ENCODE peak calls at places on chromosome 1, in nine cellular contexts. D, T, J, F, X, O, M, Z and H are unnamed samples. For H3K9me3 and H3K4me1, the result is how much of the 10 kb centered on the place peaks cover.

GRCh38 chr1:11520531-11521233 is 41.7 kb downstream of the DISP3 start:
- DNase-seq in J (no peak), Z (no peak), O (no peak), X (no peak), T (no peak), D (no peak), F (no peak), M (peak), H (no peak)

GRCh38 chr1:181033128-181033798 is 520 bp upstream of the MR1 start:
- DNase-seq in J (peak), O (peak), T (peak), Z (no peak), X (no peak), D (peak), F (peak), M (no peak), H (peak)

GRCh38 chr1:28415246-28415645 is 45.7 kb downstream of the PHACTR4 start:
- DNase-seq in X (no peak), O (no peak), J (no peak), M (no peak), Z (no peak), D (no peak), F (no peak), T (no peak), H (no peak)

GRCh38 chr1:198492872-198493271 is 47.6 kb downstream of the ATP6V1G3 start:
- DNase-seq in M (no peak), T (peak), D (no peak), Z (no peak), J (no peak), X (no peak), F (no peak), O (peak), H (no peak)

GRCh38 chr1:54867717-54868057 is 19.3 kb downstream of the DHCR24 start:
- DNase-seq in M (no peak), J (no peak), X (no peak), F (no peak), O (no peak), T (no peak), D (no peak), Z (no peak), H (no peak)

GRCh38 chr1:22500058-22500457 is 48.4 kb downstream of the ZBTB40 start:
- DNase-seq in D (no peak), J (no peak), M (no peak), T (no peak), O (no peak), Z (no peak), F (no peak), X (no peak), H (no peak)

GRCh38 chr1:220879509-220880366 is 495 bp downstream of the HLX start:
- DNase-seq in F (peak), M (no peak), O (peak), X (peak), T (peak), Z (peak), J (no peak), D (no peak), H (no peak)

GRCh38 chr1:178284059-178284458 is 190.2 kb downstream of the RASAL2 start:
- DNase-seq in J (no peak), D (no peak), T (no peak), X (no peak), Z (no peak), F (no peak), M (no peak), O (no peak), H (no peak)

GRCh38 chr1:81936838-81937237 is 136.1 kb downstream of the ADGRL2 start:
- DNase-seq in X (no peak), D (no peak), F (no peak), Z (no peak), J (no peak), O (no peak), M (no peak), T (no peak), H (no peak)

GRCh38 chr1:173195596-173196088 is 11.5 kb downstream of the TNFSF4 start:
- DNase-seq in D (no peak), T (no peak), M (no peak), O (no peak), F (no peak), J (no peak), X (no peak), Z (no peak), H (no peak)

GRCh38 chr1:215860833-215861232 is 293.7 kb downstream of the KCTD3 start:
- DNase-seq in Z (no peak), F (no peak), M (no peak), J (no peak), D (no peak), O (no peak), X (no peak), T (no peak), H (no peak)

GRCh38 chr1:10078494-10078893 is 45.7 kb downstream of the UBE4B start:
- DNase-seq in D (no peak), T (no peak), Z (no peak), X (no peak), J (no peak), O (no peak), M (no peak), F (no peak), H (no peak)

GRCh38 chr1:184520343-184520742 is 133.5 kb downstream of the C1orf21 start:
- DNase-seq in Z (no peak), O (no peak), X (no peak), T (no peak), M (no peak), F (no peak), J (no peak), D (no peak), H (no peak)

GRCh38 chr1:202691846-202692245 is 18.4 kb downstream of the SYT2 start:
- DNase-seq in D (no peak), F (no peak), M (no peak), Z (no peak), J (no peak), O (no peak), X (no peak), T (no peak), H (no peak)

GRCh38 chr1:34113362-34113761 is 51.7 kb downstream of the CSMD2 start:
- DNase-seq in T (no peak), O (no peak), F (no peak), Z (no peak), M (no peak), D (peak), X (peak), J (no peak), H (no peak)

GRCh38 chr1:210214573-210215409 is 17.8 kb upstream of the SERTAD4 start:
- DNase-seq in J (no peak), O (no peak), T (no peak), F (no peak), Z (no peak), M (no peak), X (no peak), D (no peak), H (no peak)

GRCh38 chr1:61387829-61388228 is 305.5 kb downstream of the NFIA start:
- DNase-seq in M (no peak), T (no peak), X (no peak), J (no peak), Z (no peak), O (no peak), D (no peak), F (no peak), H (no peak)

GRCh38 chr1:171434717-171435346 is 50.5 kb upstream of the PRRC2C start:
- DNase-seq in T (peak), F (no peak), J (no peak), O (peak), X (no peak), D (no peak), Z (no peak), M (peak), H (peak)

GRCh38 chr1:65174585-65174984 is 26.6 kb downstream of the AK4 start:
- DNase-seq in F (peak), M (peak), D (peak), T (peak), X (no peak), Z (peak), O (peak), J (no peak), H (no peak)

GRCh38 chr1:34129630-34130029 is 35.4 kb downstream of the CSMD2 start:
- DNase-seq in M (no peak), O (no peak), X (no peak), Z (no peak), T (no peak), F (no peak), J (no peak), D (no peak), H (no peak)

GRCh38 chr1:240820816-240821215 is 208.9 kb upstream of the GREM2 start:
- DNase-seq in X (no peak), M (no peak), D (no peak), Z (no peak), J (no peak), O (no peak), F (no peak), T (no peak), H (no peak)

DNA sequence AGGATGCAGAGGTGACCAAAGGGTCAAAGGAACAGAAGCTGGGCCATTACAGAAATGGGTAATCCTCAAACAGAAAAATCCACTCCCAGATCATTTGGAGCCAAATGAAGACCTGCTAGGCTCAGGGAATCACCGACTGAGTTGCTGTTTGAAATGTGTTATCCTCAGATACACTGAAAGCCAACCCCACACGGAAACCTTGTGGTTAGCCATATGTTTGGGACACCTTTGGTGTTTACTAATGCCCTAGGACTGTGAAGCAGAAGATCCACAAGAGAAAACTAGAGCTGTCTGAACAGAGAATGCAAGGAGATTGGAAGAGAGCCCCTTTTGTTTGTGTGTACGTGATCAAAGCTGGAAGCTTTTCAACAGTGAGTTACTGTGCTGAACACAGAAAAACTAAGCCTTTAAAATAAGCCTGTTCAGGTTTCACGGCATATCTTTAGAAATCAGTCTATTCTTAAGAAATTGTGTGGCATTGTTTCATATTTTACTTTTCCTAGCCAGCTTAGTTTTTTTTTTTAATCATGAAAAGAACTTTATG is 908.2 kb upstream of the ADGRL2 start:
- DNase-seq in J (no peak), Z (no peak), O (peak), X (peak), D (no peak), M (no peak), T (peak), F (no peak), H (no peak)
- H3K9me3 ChIP-seq in J (under half), Z (under half), O (under half), X (under half), D (under half), M (under half), T (under half), F (under half), H (under half)

GRCh38 chr1:2836333-2836970 is 35.0 kb upstream of the TTC34 start:
- DNase-seq in F (no peak), M (no peak), Z (no peak), O (no peak), X (no peak), T (no peak), D (no peak), J (no peak), H (no peak)
- TF ChIP-seq CTCF in F (no peak), M (no peak), Z (no peak), O (no peak), X (no peak), T (no peak), D (no peak), J (no peak), H (no peak)

GRCh38 chr1:164716992-164717703 is 158.2 kb downstream of the PBX1 start:
- DNase-seq in J (no peak), F (no peak), X (no peak), O (no peak), Z (no peak), M (no peak), T (peak), D (no peak), H (no peak)
- H3K4me1 ChIP-seq in J (under half), F (half or more), X (half or more), O (under half), Z (half or more), M (half or more), T (under half), D (under half), H (under half)

DNA sequence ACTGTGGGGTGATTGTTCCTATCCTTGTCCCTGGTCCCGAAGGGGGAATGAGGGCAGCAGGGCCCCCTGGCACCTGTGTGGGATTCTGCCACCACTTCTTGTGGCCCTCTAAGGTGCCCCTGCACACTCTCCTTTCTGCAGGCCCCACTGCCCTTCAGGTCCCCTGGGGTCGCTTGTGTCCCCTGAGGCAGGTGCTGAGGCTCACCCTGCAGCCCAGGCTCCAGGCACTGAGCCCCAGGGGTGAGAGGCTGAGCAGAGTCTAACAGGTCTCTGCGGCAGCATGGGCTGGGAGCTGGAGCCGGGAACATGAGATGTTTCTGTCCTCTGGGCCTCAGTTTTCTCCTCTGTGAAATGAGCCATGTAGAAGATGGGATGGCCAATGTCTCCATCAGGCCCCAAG is 211.0 kb upstream of the VAMP3 start:
- DNase-seq in F (no peak), X (no peak), D (no peak), J (no peak), O (no peak), T (no peak), Z (no peak), M (no peak), H (no peak)
- H3K9me3 ChIP-seq in F (under half), X (under half), D (under half), J (under half), O (under half), T (under half), Z (under half), M (under half), H (under half)

GRCh38 chr1:152349611-152350010 is 10.2 kb downstream of the FLG2 start:
- DNase-seq in Z (no peak), F (no peak), X (no peak), M (no peak), T (no peak), O (no peak), D (no peak), J (no peak), H (no peak)
- TF ChIP-seq CTCF in Z (no peak), F (no peak), X (no peak), M (no peak), T (no peak), O (no peak), D (no peak), J (no peak), H (no peak)

GRCh38 chr1:153339802-153340201 is 8.8 kb downstream of the PGLYRP4 start:
- DNase-seq in M (no peak), X (no peak), D (no peak), F (no peak), O (no peak), T (no peak), J (no peak), Z (no peak), H (no peak)
- H3K4me1 ChIP-seq in M (under half), X (half or more), D (under half), F (under half), O (under half), T (under half), J (under half), Z (under half), H (under half)